ENCODE peak calls at places on chromosome 20, in seven cellular contexts. J is cardiac muscle cell, E is GM06990, P is GM23338, K is WERI-Rb-1, N is heart right ventricle, I is BE2C. G is an unnamed sample.

GRCh38 chr20:17662333-17663039 is 19.6 kb downstream of the RRBP1 start:
- DNase-seq in J (no peak), E (no peak), P (no peak), K (no peak), N (peak; percentile 52), I (no peak), G (no peak)

GRCh38 chr20:32362924-32363364 is 4.8 kb downstream of the ASXL1 start:
- DNase-seq in J (no peak), E (no peak), P (no peak), K (no peak), N (no peak), I (no peak), G (no peak)

GRCh38 chr20:45938727-45939438 is 4.4 kb downstream of the PCIF1 start:
- DNase-seq in J (no peak), E (no peak), P (peak; percentile 81), K (no peak), N (no peak), I (peak; percentile 48), G (no peak)

GRCh38 chr20:44615169-44615791 is 32.9 kb downstream of the PKIG start:
- DNase-seq in J (no peak), E (no peak), P (peak; percentile 23), K (no peak), N (peak; percentile 68), I (no peak), G (no peak)

GRCh38 chr20:37398750-37399621 is 53.0 kb downstream of the SRC start:
- DNase-seq in J (no peak), E (no peak), P (no peak), K (no peak), N (no peak), I (no peak), G (no peak)

GRCh38 chr20:44656447-44656846 is 4.9 kb upstream of the ADA start:
- DNase-seq in J (no peak), E (no peak), P (peak; percentile 29), K (no peak), N (no peak), I (no peak), G (no peak)

GRCh38 chr20:11092151-11092550 is 418.4 kb upstream of the JAG1 start:
- DNase-seq in J (no peak), E (no peak), P (no peak), K (no peak), N (no peak), I (no peak), G (no peak)

GRCh38 chr20:47406849-47407682 is 50.6 kb upstream of the ZMYND8 start:
- DNase-seq in J (no peak), E (no peak), P (no peak), K (no peak), N (no peak), I (no peak), G (no peak)

GRCh38 chr20:47610247-47610944 is 108.7 kb downstream of the NCOA3 start:
- DNase-seq in J (no peak), E (peak; percentile 46), P (no peak), K (no peak), N (peak; percentile 61), I (no peak), G (no peak)

GRCh38 chr20:59428441-59429205 is 128.2 kb downstream of the EDN3 start:
- DNase-seq in J (no peak), E (no peak), P (peak; percentile 46), K (no peak), N (no peak), I (no peak), G (no peak)

GRCh38 chr20:48750941-48751620 is 76.7 kb downstream of the PREX1 start:
- DNase-seq in J (no peak), E (no peak), P (peak; percentile 87), K (no peak), N (peak; percentile 73), I (no peak), G (no peak)

GRCh38 chr20:46746972-46747371 is 37.5 kb downstream of the SLC2A10 start:
- DNase-seq in J (no peak), E (no peak), P (no peak), K (no peak), N (no peak), I (no peak), G (no peak)

GRCh38 chr20:45972500-45973183 is 639 bp upstream of the ZNF335 start:
- DNase-seq in J (no peak), E (no peak), P (peak; percentile 96), K (no peak), N (no peak), I (peak; percentile 93), G (no peak)

GRCh38 chr20:25062841-25063240 is 4.9 kb upstream of the ACSS1 start:
- DNase-seq in J (no peak), E (no peak), P (no peak), K (no peak), N (no peak), I (no peak), G (no peak)

GRCh38 chr20:59307270-59307669 is 6.9 kb downstream of the EDN3 start:
- DNase-seq in J (no peak), E (no peak), P (no peak), K (no peak), N (no peak), I (no peak), G (no peak)

GRCh38 chr20:43751167-43752050 is 24.6 kb upstream of the GTSF1L start:
- DNase-seq in J (no peak), E (peak; percentile 86), P (no peak), K (no peak), N (no peak), I (no peak), G (no peak)

GRCh38 chr20:15836634-15837033 is 736.6 kb downstream of the KIF16B start:
- DNase-seq in J (no peak), E (no peak), P (no peak), K (no peak), N (no peak), I (no peak), G (no peak)

GRCh38 chr20:50401047-50401586 is 109.1 kb upstream of the PTPN1 start:
- DNase-seq in J (no peak), E (no peak), P (no peak), K (no peak), N (no peak), I (no peak), G (no peak)
- TF ChIP-seq CTCF in J (no peak), E (no peak), P (no peak), K (no peak), N (no peak), I (no peak), G (no peak)

DNA sequence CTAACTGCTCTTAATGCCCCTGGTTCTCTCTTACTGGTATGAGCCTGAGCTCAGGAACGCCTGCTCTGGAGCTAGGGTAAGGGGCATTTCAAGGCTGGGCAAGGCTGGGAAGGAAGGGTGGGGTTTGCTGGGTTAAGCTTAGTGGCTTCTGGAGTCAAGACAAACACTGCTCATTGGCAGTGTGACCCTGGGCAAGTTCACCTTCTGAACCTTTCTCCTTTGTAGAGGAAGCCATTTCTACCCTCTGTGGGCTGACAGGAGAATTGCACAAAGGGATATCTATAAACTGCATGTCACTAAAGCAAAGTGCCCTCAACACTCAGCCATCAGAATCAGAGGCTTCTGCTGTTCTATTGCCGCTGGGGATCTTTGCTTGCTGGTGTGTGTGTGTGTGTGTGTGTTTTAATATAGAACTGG is 20.3 kb upstream of the LRRN4 start:
- DNase-seq in J (peak; percentile 83), E (no peak), P (peak; percentile 41), K (peak; percentile 42), N (peak; percentile 41), I (peak; percentile 30), G (no peak)
- TF ChIP-seq CTCF in J (peak; percentile 44), E (peak; percentile 37), P (peak; percentile 35), K (peak; percentile 61), N (peak; percentile 25), I (peak; percentile 69), G (peak; percentile 54)

DNA sequence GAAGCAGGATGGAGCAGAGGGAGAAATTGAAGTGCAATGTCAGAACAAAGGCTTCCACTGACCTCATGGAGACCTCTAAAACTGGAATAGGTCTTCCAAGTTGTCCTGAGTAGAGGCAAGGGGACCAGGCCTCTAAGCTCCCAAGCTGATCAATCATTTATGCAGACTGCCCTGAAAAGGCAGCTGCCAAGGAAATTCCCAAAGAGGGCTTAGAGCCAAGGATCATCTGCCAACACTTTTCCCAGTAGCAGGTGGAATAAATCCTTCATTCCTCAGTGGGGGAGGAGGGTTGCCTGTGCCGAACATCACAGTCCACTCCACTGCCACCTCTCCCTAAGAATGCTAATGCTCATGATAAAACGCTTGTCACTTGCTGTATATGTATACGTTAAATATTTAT is 29.3 kb upstream of the RALY start:
- DNase-seq in J (no peak), E (no peak), P (no peak), K (peak; percentile 61), N (no peak), I (no peak), G (no peak)
- TF ChIP-seq CTCF in J (no peak), E (no peak), P (no peak), K (no peak), N (no peak), I (no peak), G (no peak)

DNA sequence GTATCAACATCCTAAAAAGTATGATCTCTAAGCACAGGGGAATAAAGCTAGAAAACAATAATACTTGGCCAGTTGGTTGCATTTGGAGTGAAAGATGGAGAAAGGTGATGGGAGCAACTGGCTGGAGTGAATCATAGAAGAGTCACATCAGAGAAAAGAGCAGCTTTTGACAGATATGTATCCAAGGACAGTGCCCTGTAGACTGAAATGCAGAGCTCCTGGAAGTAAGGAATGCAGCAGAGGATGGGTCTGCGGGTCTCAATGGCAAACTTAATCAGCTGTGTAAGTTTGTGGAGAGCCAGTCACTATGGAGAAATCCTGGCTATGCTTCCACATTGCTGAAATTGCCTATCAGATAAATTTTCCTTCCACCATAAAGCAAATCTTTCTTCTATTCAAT is 253.6 kb upstream of the PRND start:
- DNase-seq in J (no peak), E (no peak), P (no peak), K (no peak), N (no peak), I (no peak), G (no peak)
- TF ChIP-seq CTCF in J (no peak), E (no peak), P (no peak), K (no peak), N (no peak), I (no peak), G (no peak)

DNA sequence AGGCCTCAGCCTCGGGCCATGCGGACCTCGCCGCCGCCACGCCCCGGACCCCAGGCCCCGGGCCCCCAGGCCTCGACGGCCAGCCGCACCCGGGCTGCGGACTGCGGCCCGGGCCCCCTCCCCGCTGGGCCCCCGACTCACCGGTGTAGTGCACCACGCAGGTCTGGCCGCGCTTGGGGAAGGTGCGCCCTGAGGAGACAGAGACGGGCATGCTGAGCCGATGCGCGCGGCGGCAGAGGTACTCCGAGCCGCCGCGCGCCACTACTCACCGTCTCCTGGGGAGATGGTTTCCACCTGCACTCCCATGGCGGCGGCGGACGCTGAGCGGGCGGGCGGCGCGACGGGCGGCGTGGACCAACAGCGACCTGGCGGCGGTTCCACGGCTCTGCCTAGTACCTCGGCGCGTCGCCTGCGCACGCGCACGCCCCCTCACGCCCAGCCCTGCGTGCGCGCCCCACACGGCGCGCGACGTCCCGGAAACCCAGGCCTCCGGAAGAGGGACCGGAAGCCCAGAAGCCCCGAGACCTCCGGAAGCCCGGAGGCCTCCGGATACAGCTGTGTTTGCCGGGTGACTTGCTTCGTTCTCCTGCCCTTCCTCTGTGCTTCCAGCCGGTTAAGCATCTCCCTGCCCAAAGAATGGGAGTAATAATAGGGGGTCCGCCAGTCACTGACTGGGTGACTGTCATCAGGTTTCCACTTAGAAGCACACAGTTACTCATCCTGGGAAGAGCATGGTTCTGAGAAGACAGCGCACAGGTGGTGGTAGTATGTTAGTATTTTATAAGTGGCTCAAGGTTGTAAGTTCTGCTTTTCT is at the start of gene FKBP1A:
- DNase-seq in J (peak; percentile 93), E (peak; percentile 98), P (peak; percentile 86), K (peak; percentile 89), N (peak; percentile 90), I (peak; percentile 85), G (peak; percentile 74)
- TF ChIP-seq CTCF in J (no peak), E (no peak), P (peak; percentile 2), K (no peak), N (peak; percentile 40), I (no peak), G (peak; percentile 20)